ENCODE peak calls at places on chromosome 16, in ten cellular contexts. V, I, Q, C, N, A, U, O, W and J are unnamed samples.

GRCh38 chr16:745739-746138 is 4.9 kb upstream of the CIAO3 start:
- DNase-seq in I (no peak), W (no peak), Q (peak), N (no peak), C (no peak), A (no peak), O (no peak), U (no peak), V (no peak), J (peak)

GRCh38 chr16:9670058-9670457 is 512.2 kb downstream of the GRIN2A start:
- DNase-seq in I (no peak), A (no peak), C (no peak), U (no peak), N (no peak), V (no peak), O (no peak), Q (no peak), W (no peak), J (no peak)

GRCh38 chr16:57607676-57608461 is 20.6 kb upstream of the ADGRG1 start:
- DNase-seq in V (no peak), O (no peak), I (no peak), C (no peak), U (no peak), N (no peak), Q (no peak), W (no peak), A (no peak), J (no peak)

GRCh38 chr16:13957197-13958078 is 37.5 kb downstream of the ERCC4 start:
- DNase-seq in C (peak), Q (peak), I (peak), N (peak), A (peak), V (peak), W (no peak), U (no peak), O (peak), J (no peak)

GRCh38 chr16:8686031-8686621 is 11.7 kb downstream of the ABAT start:
- DNase-seq in N (no peak), Q (peak), I (no peak), V (no peak), W (no peak), O (no peak), A (no peak), C (peak), U (no peak), J (no peak)

GRCh38 chr16:56849690-56850680 is 15.0 kb upstream of the SLC12A3 start:
- DNase-seq in I (no peak), Q (no peak), W (no peak), V (no peak), N (no peak), O (no peak), C (no peak), A (no peak), U (no peak), J (no peak)

GRCh38 chr16:67651039-67651438 is 6.1 kb downstream of the CARMIL2 start:
- DNase-seq in N (no peak), I (no peak), W (no peak), U (no peak), V (no peak), C (no peak), Q (no peak), O (no peak), A (no peak), J (no peak)

GRCh38 chr16:81604960-81605383 is 160.4 kb downstream of the CMIP start:
- DNase-seq in O (no peak), V (peak), W (no peak), A (no peak), C (no peak), N (no peak), U (no peak), Q (no peak), I (peak), J (no peak)

GRCh38 chr16:14304891-14305459 is 233.9 kb downstream of the MRTFB start:
- DNase-seq in V (no peak), I (no peak), A (no peak), Q (peak), O (no peak), U (no peak), C (no peak), W (no peak), N (no peak), J (no peak)

GRCh38 chr16:17228048-17228707 is 242.6 kb downstream of the XYLT1 start:
- DNase-seq in Q (no peak), I (no peak), C (no peak), W (no peak), U (no peak), O (no peak), A (peak), N (no peak), V (no peak), J (no peak)

GRCh38 chr16:23466162-23466885 is 13.3 kb upstream of the COG7 start:
- DNase-seq in W (no peak), O (no peak), Q (no peak), U (no peak), V (peak), I (peak), A (no peak), C (no peak), N (no peak), J (no peak)

GRCh38 chr16:48497932-48498760 is 111.8 kb downstream of the N4BP1 start:
- DNase-seq in N (no peak), O (no peak), C (no peak), A (no peak), I (no peak), U (no peak), W (no peak), V (no peak), Q (peak), J (no peak)

GRCh38 chr16:54647731-54648221 is 282.9 kb upstream of the IRX5 start:
- DNase-seq in N (no peak), I (no peak), A (no peak), U (no peak), Q (no peak), O (no peak), W (no peak), V (peak), C (no peak), J (no peak)

GRCh38 chr16:28298511-28298878 is 6.2 kb downstream of the SBK1 start:
- DNase-seq in N (no peak), W (no peak), O (no peak), Q (no peak), I (no peak), C (no peak), V (no peak), A (no peak), U (no peak), J (peak)